ENCODE peak calls at places on chromosomes 5 and 9, in seven cellular contexts. Z is astrocyte of the spinal cord, W is tibial nerve, I is astrocyte, Y is breast epithelium, U is HepG2, V is upper lobe of right lung. S is an unnamed sample.

GRCh38 chr9:109956811-109957440 is 176.9 kb downstream of the PALM2AKAP2 start:
- DNase-seq in Z (peak; percentile 13), W (no peak), I (no peak), Y (no peak), U (no peak), V (no peak), S (peak; percentile 59)

GRCh38 chr5:175847503-175847902 is 23.9 kb upstream of the CPLX2 start:
- DNase-seq in Z (no peak), W (no peak), I (no peak), Y (no peak), U (peak; percentile 35), V (no peak), S (no peak)

GRCh38 chr9:82147798-82148440 is 159.3 kb downstream of the SPATA31D1 start:
- DNase-seq in Z (no peak), W (no peak), I (peak; percentile 61), Y (no peak), U (no peak), V (no peak), S (no peak)

GRCh38 chr9:87667164-87667738 is 58.7 kb upstream of the CTSL start:
- DNase-seq in Z (no peak), W (no peak), I (no peak), Y (no peak), U (peak; percentile 50), V (no peak), S (no peak)

GRCh38 chr5:68382640-68383039 is 167.1 kb downstream of the PIK3R1 start:
- DNase-seq in Z (no peak), W (no peak), I (no peak), Y (no peak), U (no peak), V (no peak), S (no peak)

GRCh38 chr5:40634593-40634992 is 45.1 kb upstream of the PTGER4 start:
- DNase-seq in Z (no peak), W (no peak), I (no peak), Y (no peak), U (no peak), V (no peak), S (no peak)

GRCh38 chr5:79263-79662 is 12.7 kb upstream of the PLEKHG4B start:
- DNase-seq in Z (no peak), W (no peak), I (no peak), Y (no peak), U (no peak), V (no peak), S (no peak)

GRCh38 chr9:133539434-133539833 is 4.9 kb downstream of the ADAMTSL2 start:
- DNase-seq in Z (no peak), W (no peak), I (no peak), Y (no peak), U (no peak), V (peak; percentile 72), S (no peak)

GRCh38 chr5:54205453-54205852 is 104.9 kb downstream of the ARL15 start:
- DNase-seq in Z (no peak), W (no peak), I (no peak), Y (no peak), U (no peak), V (no peak), S (no peak)

GRCh38 chr9:126788631-126789349 is 16.1 kb upstream of the ZBTB43 start:
- DNase-seq in Z (peak; percentile 64), W (no peak), I (peak; percentile 49), Y (no peak), U (no peak), V (peak; percentile 13), S (peak; percentile 11)

GRCh38 chr9:16236882-16237281 is 633.6 kb downstream of the BNC2 start:
- DNase-seq in Z (no peak), W (no peak), I (peak; percentile 82), Y (no peak), U (no peak), V (no peak), S (no peak)

GRCh38 chr9:13529321-13530104 is 250.0 kb upstream of the MPDZ start:
- DNase-seq in Z (no peak), W (no peak), I (peak; percentile 21), Y (no peak), U (no peak), V (no peak), S (no peak)

GRCh38 chr5:131259326-131259725 is 4.5 kb upstream of the CDC42SE2 start:
- DNase-seq in Z (peak; percentile 33), W (no peak), I (no peak), Y (no peak), U (no peak), V (no peak), S (no peak)

GRCh38 chr9:109212768-109213167 is 45.7 kb upstream of the FRRS1L start:
- DNase-seq in Z (no peak), W (no peak), I (no peak), Y (no peak), U (no peak), V (no peak), S (no peak)

GRCh38 chr9:1875921-1876448 is 139.2 kb upstream of the SMARCA2 start:
- DNase-seq in Z (no peak), W (no peak), I (no peak), Y (no peak), U (no peak), V (no peak), S (no peak)

GRCh38 chr5:2204366-2205184 is 321.9 kb upstream of the IRX4 start:
- DNase-seq in Z (no peak), W (no peak), I (no peak), Y (no peak), U (no peak), V (no peak), S (no peak)

GRCh38 chr5:150780180-150780692 is 1.7 kb downstream of the SMIM3 start:
- DNase-seq in Z (no peak), W (no peak), I (peak; percentile 61), Y (no peak), U (no peak), V (no peak), S (no peak)

GRCh38 chr9:112620998-112621694 is 96.8 kb downstream of the INIP start:
- DNase-seq in Z (no peak), W (no peak), I (no peak), Y (no peak), U (no peak), V (no peak), S (no peak)

DNA sequence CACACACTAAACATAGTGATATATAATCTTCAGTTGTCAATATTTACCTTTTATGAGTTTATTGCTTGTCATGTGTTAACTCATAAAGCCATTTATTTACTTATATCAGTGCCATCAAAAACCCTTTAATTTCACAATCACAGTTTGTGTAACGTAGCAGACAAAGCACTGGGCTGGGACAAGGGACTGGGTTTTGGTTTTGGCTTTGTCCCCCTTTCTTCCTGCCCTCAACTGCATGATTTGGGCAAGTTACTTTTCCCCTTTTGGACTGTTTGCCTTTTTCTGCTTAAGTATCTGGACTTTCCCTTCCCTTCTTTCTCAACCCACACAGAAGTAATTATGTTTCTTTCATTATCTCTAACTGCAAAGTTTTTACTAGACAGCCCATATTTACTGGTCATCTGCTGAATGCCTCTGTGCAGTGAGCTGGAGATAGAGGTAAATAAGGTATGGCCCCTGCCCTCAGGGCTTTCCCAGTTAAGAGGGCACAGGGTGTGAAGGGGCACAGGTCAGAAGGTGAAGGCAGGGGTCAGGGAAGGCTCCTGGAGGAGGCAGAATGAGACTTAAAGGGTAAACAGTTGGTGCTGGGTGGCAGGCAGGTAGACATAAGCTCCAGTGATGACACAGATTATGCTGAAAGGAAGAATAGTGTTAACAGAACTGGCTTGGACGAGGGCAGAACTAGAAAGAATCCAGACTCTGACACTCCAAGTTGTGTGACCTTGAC is 14.8 kb upstream of the NR3C1 start:
- DNase-seq in Z (no peak), W (no peak), I (no peak), Y (no peak), U (peak; percentile 18), V (no peak), S (no peak)
- H3K4me3 ChIP-seq in Z (no peak overlapping the region), W (no peak overlapping the region), I (no peak overlapping the region), Y (no peak overlapping the region), U (no peak overlapping the region), V (no peak overlapping the region), S (no peak overlapping the region)

DNA sequence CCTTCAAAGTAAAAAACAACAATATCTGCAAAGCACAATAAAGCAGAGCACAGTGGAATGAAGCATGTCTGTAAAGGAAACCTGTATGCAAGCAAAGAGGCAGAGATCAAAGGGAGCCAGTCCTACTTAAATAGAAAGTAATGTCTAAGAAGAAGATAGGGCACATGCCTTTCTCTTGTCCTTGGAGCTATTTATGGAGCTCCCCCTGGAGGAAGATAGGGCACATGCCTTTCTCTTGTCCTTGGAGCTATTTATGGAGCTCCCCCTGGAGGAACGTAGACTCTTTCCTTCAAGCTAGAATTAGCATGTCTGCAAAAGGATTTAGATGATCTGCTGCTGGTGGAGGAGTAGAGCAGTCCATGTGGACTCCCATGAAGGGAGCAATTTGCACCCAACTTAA is 168.1 kb upstream of the RASEF start:
- DNase-seq in Z (no peak), W (no peak), I (no peak), Y (no peak), U (peak; percentile 53), V (no peak), S (no peak)
- TF ChIP-seq CTCF in Z (no peak), W (no peak), I (no peak), Y (no peak), U (peak; percentile 54), V (peak; percentile 55), S (peak; percentile 64)

GRCh38 chr5:173941102-173941501 is 47.9 kb upstream of the C5orf47 start:
- DNase-seq in Z (no peak), W (no peak), I (no peak), Y (no peak), U (no peak), V (no peak), S (no peak)
- H3K4me3 ChIP-seq in Z (no peak overlapping the region), W (no peak overlapping the region), I (no peak overlapping the region), Y (no peak overlapping the region), U (no peak overlapping the region), V (no peak overlapping the region), S (no peak overlapping the region)

DNA sequence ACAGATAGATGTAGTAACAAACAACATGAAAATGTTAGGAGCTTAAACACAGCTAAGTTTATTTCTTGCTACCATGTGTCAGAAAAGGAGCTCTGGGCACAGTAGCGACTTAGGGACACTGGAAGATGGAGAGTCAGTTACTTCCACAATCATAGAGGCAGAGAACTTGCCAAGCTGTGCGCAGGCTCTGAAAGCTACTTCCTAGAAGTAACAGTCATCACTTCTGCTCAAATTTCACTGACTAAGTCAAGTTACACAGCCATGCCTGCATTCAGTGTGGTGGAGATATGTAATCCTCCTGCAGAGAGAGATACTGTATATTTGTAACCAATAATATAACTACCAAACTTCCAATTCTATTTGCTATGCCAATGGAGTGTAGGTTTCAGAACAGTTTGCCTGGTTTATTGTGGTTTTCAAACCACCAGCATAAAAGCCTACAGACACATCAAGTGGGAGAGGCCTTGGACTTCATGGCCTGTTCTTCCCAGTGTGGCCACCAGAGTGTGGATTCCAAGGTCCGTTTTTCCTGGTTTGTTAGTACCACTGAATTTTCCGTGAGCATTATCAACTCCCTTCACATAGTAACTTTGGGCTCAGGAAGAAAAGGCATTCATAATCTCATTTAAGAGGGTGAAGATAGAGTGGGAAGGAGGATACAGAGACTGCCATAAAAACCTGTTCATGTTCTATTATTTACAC is 268.1 kb downstream of the PJA2 start:
- DNase-seq in Z (peak; percentile 41), W (no peak), I (peak; percentile 15), Y (no peak), U (no peak), V (no peak), S (no peak)
- TF ChIP-seq CTCF in Z (peak; percentile 20), W (no peak), I (no peak), Y (no peak), U (peak; percentile 10), V (no peak), S (peak; percentile 10)

DNA sequence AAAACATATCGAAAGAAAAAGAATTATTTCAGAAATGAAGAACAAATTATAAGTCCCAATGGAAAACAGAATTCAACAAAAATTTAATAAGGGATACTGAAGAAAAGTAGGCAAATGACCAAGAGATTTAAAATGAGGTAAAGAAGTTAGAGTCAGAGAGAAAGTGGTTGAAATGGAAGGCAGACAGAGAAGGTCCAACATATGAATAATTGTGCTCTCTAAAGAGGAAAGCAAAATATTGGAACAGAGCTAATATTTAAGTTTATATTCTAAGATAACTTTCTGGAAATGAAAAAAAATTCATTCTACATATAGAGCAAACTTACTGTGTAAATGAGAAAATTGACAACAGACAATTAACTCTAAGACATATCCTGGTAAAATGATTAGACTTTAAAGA is 94.1 kb downstream of the PTCH1 start:
- DNase-seq in Z (peak; percentile 7), W (no peak), I (no peak), Y (no peak), U (no peak), V (no peak), S (no peak)
- H3K4me3 ChIP-seq in Z (no peak overlapping the region), W (no peak overlapping the region), I (no peak overlapping the region), Y (no peak overlapping the region), U (no peak overlapping the region), V (no peak overlapping the region), S (no peak overlapping the region)